ENCODE peak calls at places on chromosomes 1 and 21, in nine cellular contexts. One of them, this sample, is unnamed.

GRCh38 chr1:192879416-192879815 is 70.6 kb downstream of the RGS2 start:
- DNase-seq in ovary: no peak
- DNase-seq in CD8-positive, alpha-beta memory T cell: no peak
- DNase-seq in BE2C: peak
- DNase-seq in adrenal gland: peak
- DNase-seq in aorta: no peak
- DNase-seq in sigmoid colon: no peak
- DNase-seq in GM12865: no peak
- DNase-seq in choroid plexus epithelial cell: peak
- DNase-seq in this sample: no peak

GRCh38 chr1:50251592-50252165 is 143.0 kb downstream of the ELAVL4 start:
- DNase-seq in ovary: no peak
- DNase-seq in CD8-positive, alpha-beta memory T cell: no peak
- DNase-seq in BE2C: peak
- DNase-seq in adrenal gland: peak
- DNase-seq in aorta: no peak
- DNase-seq in sigmoid colon: no peak
- DNase-seq in GM12865: peak
- DNase-seq in choroid plexus epithelial cell: no peak
- DNase-seq in this sample: no peak

GRCh38 chr1:54794401-54795099 is 6.6 kb downstream of the TTC22 start:
- DNase-seq in ovary: no peak
- DNase-seq in CD8-positive, alpha-beta memory T cell: no peak
- DNase-seq in BE2C: no peak
- DNase-seq in adrenal gland: peak
- DNase-seq in aorta: no peak
- DNase-seq in sigmoid colon: no peak
- DNase-seq in GM12865: no peak
- DNase-seq in choroid plexus epithelial cell: peak
- DNase-seq in this sample: no peak

GRCh38 chr1:74388855-74389254 is 123.6 kb downstream of the LRRC53 start:
- DNase-seq in ovary: no peak
- DNase-seq in CD8-positive, alpha-beta memory T cell: no peak
- DNase-seq in BE2C: no peak
- DNase-seq in adrenal gland: no peak
- DNase-seq in aorta: no peak
- DNase-seq in sigmoid colon: no peak
- DNase-seq in GM12865: no peak
- DNase-seq in choroid plexus epithelial cell: no peak
- DNase-seq in this sample: no peak

GRCh38 chr1:15856888-15857287 is 9.4 kb downstream of the SPEN start:
- DNase-seq in ovary: no peak
- DNase-seq in CD8-positive, alpha-beta memory T cell: no peak
- DNase-seq in BE2C: no peak
- DNase-seq in adrenal gland: peak
- DNase-seq in aorta: no peak
- DNase-seq in sigmoid colon: no peak
- DNase-seq in GM12865: no peak
- DNase-seq in choroid plexus epithelial cell: no peak
- DNase-seq in this sample: no peak

GRCh38 chr1:165073402-165074007 is 283.0 kb downstream of the LMX1A start:
- DNase-seq in ovary: no peak
- DNase-seq in CD8-positive, alpha-beta memory T cell: no peak
- DNase-seq in BE2C: peak
- DNase-seq in adrenal gland: no peak
- DNase-seq in aorta: no peak
- DNase-seq in sigmoid colon: no peak
- DNase-seq in GM12865: peak
- DNase-seq in choroid plexus epithelial cell: peak
- DNase-seq in this sample: peak

GRCh38 chr21:45336535-45336810 is 48.8 kb upstream of the POFUT2 start:
- DNase-seq in ovary: peak
- DNase-seq in CD8-positive, alpha-beta memory T cell: no peak
- DNase-seq in BE2C: no peak
- DNase-seq in adrenal gland: no peak
- DNase-seq in aorta: no peak
- DNase-seq in sigmoid colon: peak
- DNase-seq in GM12865: no peak
- DNase-seq in choroid plexus epithelial cell: no peak
- DNase-seq in this sample: no peak

GRCh38 chr1:151828931-151829330 is 2.7 kb downstream of the RORC start:
- DNase-seq in ovary: peak
- DNase-seq in CD8-positive, alpha-beta memory T cell: no peak
- DNase-seq in BE2C: peak
- DNase-seq in adrenal gland: peak
- DNase-seq in aorta: no peak
- DNase-seq in sigmoid colon: no peak
- DNase-seq in GM12865: no peak
- DNase-seq in choroid plexus epithelial cell: peak
- DNase-seq in this sample: peak

GRCh38 chr1:244920911-244921310 is 56.6 kb upstream of the HNRNPU start:
- DNase-seq in ovary: no peak
- DNase-seq in CD8-positive, alpha-beta memory T cell: no peak
- DNase-seq in BE2C: peak
- DNase-seq in adrenal gland: no peak
- DNase-seq in aorta: no peak
- DNase-seq in sigmoid colon: no peak
- DNase-seq in GM12865: peak
- DNase-seq in choroid plexus epithelial cell: peak
- DNase-seq in this sample: no peak

GRCh38 chr1:14190508-14190907 is 408.0 kb upstream of the KAZN start:
- DNase-seq in ovary: no peak
- DNase-seq in CD8-positive, alpha-beta memory T cell: no peak
- DNase-seq in BE2C: no peak
- DNase-seq in adrenal gland: no peak
- DNase-seq in aorta: no peak
- DNase-seq in sigmoid colon: no peak
- DNase-seq in GM12865: no peak
- DNase-seq in choroid plexus epithelial cell: peak
- DNase-seq in this sample: no peak

GRCh38 chr1:9275567-9276034 is 17.1 kb upstream of the SPSB1 start:
- DNase-seq in ovary: no peak
- DNase-seq in CD8-positive, alpha-beta memory T cell: peak
- DNase-seq in BE2C: no peak
- DNase-seq in adrenal gland: peak
- DNase-seq in aorta: peak
- DNase-seq in sigmoid colon: no peak
- DNase-seq in GM12865: peak
- DNase-seq in choroid plexus epithelial cell: peak
- DNase-seq in this sample: peak

GRCh38 chr1:240178366-240178765 is 86.7 kb downstream of the FMN2 start:
- DNase-seq in ovary: no peak
- DNase-seq in CD8-positive, alpha-beta memory T cell: no peak
- DNase-seq in BE2C: no peak
- DNase-seq in adrenal gland: no peak
- DNase-seq in aorta: no peak
- DNase-seq in sigmoid colon: no peak
- DNase-seq in GM12865: no peak
- DNase-seq in choroid plexus epithelial cell: no peak
- DNase-seq in this sample: no peak

DNA sequence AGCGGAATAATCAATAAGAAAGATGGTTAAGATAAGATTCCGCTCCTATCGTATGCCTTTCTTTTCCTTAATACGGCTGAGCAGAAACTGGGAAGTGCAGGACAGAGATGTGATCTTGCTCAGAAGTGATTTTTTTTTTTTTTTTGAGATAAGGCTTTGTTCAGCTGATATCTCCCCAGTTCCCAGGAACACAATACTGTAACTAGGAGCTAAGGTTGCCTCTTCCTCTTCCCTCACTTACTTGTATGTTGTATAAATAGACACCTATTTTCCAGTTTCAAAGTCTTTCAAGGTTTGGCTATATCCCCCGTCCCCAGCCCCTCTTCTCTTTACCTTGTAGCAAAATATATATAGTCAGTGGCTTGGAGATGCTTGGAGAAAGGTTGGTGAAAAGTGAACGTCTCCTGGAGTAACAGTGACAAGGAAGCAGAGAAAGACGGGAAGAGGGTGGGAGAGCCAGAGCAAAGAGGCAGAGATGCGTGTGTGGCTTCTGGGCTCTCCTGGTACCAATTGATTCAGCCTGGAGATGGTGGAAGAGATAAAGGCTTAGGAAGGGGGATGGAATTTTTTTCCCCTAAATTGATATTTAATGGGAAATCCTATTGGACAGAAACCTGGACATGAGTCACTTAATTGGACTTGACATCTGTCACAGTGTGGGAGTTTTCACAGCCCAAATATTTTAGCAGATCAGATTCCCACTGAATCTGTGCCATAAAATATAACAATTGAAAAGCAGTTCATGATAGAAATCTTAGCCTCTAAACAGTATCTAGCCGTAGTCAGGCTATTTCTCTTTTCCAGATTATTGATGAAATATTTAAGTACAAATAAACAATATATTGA is at the start of gene NHLH2:
- DNase-seq in ovary: no peak
- DNase-seq in CD8-positive, alpha-beta memory T cell: no peak
- DNase-seq in BE2C: no peak
- DNase-seq in adrenal gland: no peak
- DNase-seq in aorta: no peak
- DNase-seq in sigmoid colon: no peak
- DNase-seq in GM12865: no peak
- DNase-seq in choroid plexus epithelial cell: no peak
- DNase-seq in this sample: no peak
- H3K4me3 ChIP-seq in ovary: no peak
- H3K4me3 ChIP-seq in CD8-positive, alpha-beta memory T cell: no peak
- H3K4me3 ChIP-seq in BE2C: no peak
- H3K4me3 ChIP-seq in adrenal gland: no peak
- H3K4me3 ChIP-seq in aorta: no peak
- H3K4me3 ChIP-seq in sigmoid colon: no peak
- H3K4me3 ChIP-seq in GM12865: no peak
- H3K4me3 ChIP-seq in choroid plexus epithelial cell: no peak
- H3K4me3 ChIP-seq in this sample: peak

DNA sequence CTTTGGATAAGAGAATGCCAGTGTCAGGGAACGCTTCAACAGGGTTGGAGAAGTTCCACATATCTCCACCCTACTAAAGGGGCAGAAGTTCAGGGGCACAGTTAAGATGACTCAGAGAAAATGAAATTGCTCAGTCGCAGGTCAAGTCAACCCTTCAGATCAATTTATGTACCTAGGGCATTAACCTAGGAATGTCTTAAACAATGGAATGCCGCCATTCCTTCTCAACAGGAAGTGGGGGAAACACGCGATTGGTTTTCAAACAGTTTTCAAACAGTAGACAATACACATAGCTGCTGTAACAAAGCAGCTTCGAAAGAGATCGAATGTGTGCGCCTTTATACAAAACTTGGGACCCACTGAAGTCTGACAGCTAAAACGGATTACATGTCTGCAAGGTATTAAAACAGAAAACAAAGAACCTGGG is 899 bp downstream of the SLC25A24 start:
- DNase-seq in ovary: no peak
- DNase-seq in CD8-positive, alpha-beta memory T cell: no peak
- DNase-seq in BE2C: no peak
- DNase-seq in adrenal gland: peak
- DNase-seq in aorta: no peak
- DNase-seq in sigmoid colon: no peak
- DNase-seq in GM12865: peak
- DNase-seq in choroid plexus epithelial cell: peak
- DNase-seq in this sample: no peak
- H3K4me3 ChIP-seq in ovary: peak
- H3K4me3 ChIP-seq in CD8-positive, alpha-beta memory T cell: peak
- H3K4me3 ChIP-seq in BE2C: peak
- H3K4me3 ChIP-seq in adrenal gland: peak
- H3K4me3 ChIP-seq in aorta: peak
- H3K4me3 ChIP-seq in sigmoid colon: peak
- H3K4me3 ChIP-seq in GM12865: peak
- H3K4me3 ChIP-seq in choroid plexus epithelial cell: peak
- H3K4me3 ChIP-seq in this sample: peak

DNA sequence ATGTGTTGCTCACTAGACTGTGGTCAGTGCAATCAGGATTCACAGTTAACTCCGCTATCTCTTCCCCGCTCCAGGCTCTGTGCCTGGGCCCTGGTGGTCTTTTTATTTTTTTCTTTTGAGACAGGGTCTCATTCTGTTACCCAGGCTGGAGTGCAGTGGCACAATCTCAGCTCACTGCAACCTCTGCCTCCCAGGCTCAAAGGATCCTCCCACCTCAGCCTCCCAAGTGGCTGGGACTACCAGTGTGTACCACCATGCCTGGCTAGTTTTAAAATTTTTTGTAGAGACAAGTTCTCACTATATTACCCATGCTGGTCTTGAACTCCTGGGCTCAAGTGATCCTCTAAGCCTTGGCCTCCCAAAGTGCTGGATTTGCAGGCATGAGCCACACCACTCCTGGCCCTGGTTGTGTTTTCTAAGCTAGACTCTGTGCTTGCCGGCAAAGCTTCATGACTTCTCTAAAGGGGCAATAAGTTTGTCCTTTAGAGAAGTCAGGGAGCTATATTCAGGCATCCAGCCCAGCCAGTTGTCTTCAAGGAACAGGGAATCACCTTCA is 1.4 kb downstream of the RCSD1 start:
- DNase-seq in ovary: no peak
- DNase-seq in CD8-positive, alpha-beta memory T cell: no peak
- DNase-seq in BE2C: no peak
- DNase-seq in adrenal gland: no peak
- DNase-seq in aorta: no peak
- DNase-seq in sigmoid colon: no peak
- DNase-seq in GM12865: no peak
- DNase-seq in choroid plexus epithelial cell: no peak
- DNase-seq in this sample: no peak
- H3K4me3 ChIP-seq in ovary: no peak
- H3K4me3 ChIP-seq in CD8-positive, alpha-beta memory T cell: peak
- H3K4me3 ChIP-seq in BE2C: no peak
- H3K4me3 ChIP-seq in adrenal gland: no peak
- H3K4me3 ChIP-seq in aorta: no peak
- H3K4me3 ChIP-seq in sigmoid colon: peak
- H3K4me3 ChIP-seq in GM12865: peak
- H3K4me3 ChIP-seq in choroid plexus epithelial cell: no peak
- H3K4me3 ChIP-seq in this sample: no peak

GRCh38 chr1:213989071-213989739 is 1.4 kb downstream of the PROX1 start:
- DNase-seq in ovary: peak
- DNase-seq in CD8-positive, alpha-beta memory T cell: no peak
- DNase-seq in BE2C: peak
- DNase-seq in adrenal gland: no peak
- DNase-seq in aorta: peak
- DNase-seq in sigmoid colon: no peak
- DNase-seq in GM12865: peak
- DNase-seq in choroid plexus epithelial cell: no peak
- DNase-seq in this sample: no peak

GRCh38 chr1:213987876-213988638 is at the start of gene PROX1:
- DNase-seq in ovary: peak
- DNase-seq in CD8-positive, alpha-beta memory T cell: no peak
- DNase-seq in BE2C: peak
- DNase-seq in adrenal gland: peak
- DNase-seq in aorta: peak
- DNase-seq in sigmoid colon: peak
- DNase-seq in GM12865: peak
- DNase-seq in choroid plexus epithelial cell: peak
- DNase-seq in this sample: peak

GRCh38 chr1:213988639-213989070 is 882 bp downstream of the PROX1 start:
- DNase-seq in ovary: peak
- DNase-seq in CD8-positive, alpha-beta memory T cell: no peak
- DNase-seq in BE2C: no peak
- DNase-seq in adrenal gland: no peak
- DNase-seq in aorta: peak
- DNase-seq in sigmoid colon: no peak
- DNase-seq in GM12865: no peak
- DNase-seq in choroid plexus epithelial cell: no peak
- DNase-seq in this sample: no peak

GRCh38 chr1:213987422-213987875 is 324 bp upstream of the PROX1 start:
- DNase-seq in ovary: no peak
- DNase-seq in CD8-positive, alpha-beta memory T cell: no peak
- DNase-seq in BE2C: no peak
- DNase-seq in adrenal gland: peak
- DNase-seq in aorta: peak
- DNase-seq in sigmoid colon: peak
- DNase-seq in GM12865: peak
- DNase-seq in choroid plexus epithelial cell: peak
- DNase-seq in this sample: no peak

GRCh38 chr1:213989740-213990472 is 2.1 kb downstream of the PROX1 start:
- DNase-seq in ovary: no peak
- DNase-seq in CD8-positive, alpha-beta memory T cell: no peak
- DNase-seq in BE2C: peak
- DNase-seq in adrenal gland: no peak
- DNase-seq in aorta: no peak
- DNase-seq in sigmoid colon: peak
- DNase-seq in GM12865: no peak
- DNase-seq in choroid plexus epithelial cell: no peak
- DNase-seq in this sample: no peak
- H3K4me3 ChIP-seq in ovary: peak
- H3K4me3 ChIP-seq in CD8-positive, alpha-beta memory T cell: no peak
- H3K4me3 ChIP-seq in BE2C: peak
- H3K4me3 ChIP-seq in adrenal gland: no peak
- H3K4me3 ChIP-seq in aorta: no peak
- H3K4me3 ChIP-seq in sigmoid colon: peak
- H3K4me3 ChIP-seq in GM12865: no peak
- H3K4me3 ChIP-seq in choroid plexus epithelial cell: no peak
- H3K4me3 ChIP-seq in this sample: peak